ENCODE peak calls at places on chromosomes 13 and 19, in five cellular contexts. G is body of pancreas, Z is mesothelial cell of epicardium, H is neural progenitor cell, J is LNCaP clone FGC. N is an unnamed sample.

GRCh38 chr13:52974711-52975110 is 53.9 kb upstream of the OLFM4 start:
- DNase-seq in G (no peak), Z (no peak), H (no peak), J (no peak), N (no peak)

GRCh38 chr19:45424191-45425058 is 708 bp upstream of the ERCC1 start:
- DNase-seq in G (peak), Z (no peak), H (peak), J (no peak), N (peak)

GRCh38 chr19:10796653-10797052 is 39.4 kb downstream of the TMED1 start:
- DNase-seq in G (no peak), Z (no peak), H (no peak), J (no peak), N (no peak)

GRCh38 chr19:31290926-31291590 is 58.2 kb downstream of the TSHZ3 start:
- DNase-seq in G (no peak), Z (no peak), H (no peak), J (no peak), N (no peak)

GRCh38 chr13:79194272-79194671 is 211.8 kb downstream of the RBM26 start:
- DNase-seq in G (no peak), Z (no peak), H (no peak), J (no peak), N (no peak)

GRCh38 chr19:16039081-16039480 is 37.2 kb upstream of the TPM4 start:
- DNase-seq in G (no peak), Z (no peak), H (no peak), J (no peak), N (no peak)

GRCh38 chr13:73521970-73522549 is 463.3 kb downstream of the KLF5 start:
- DNase-seq in G (no peak), Z (no peak), H (no peak), J (no peak), N (no peak)

GRCh38 chr19:16014923-16015804 is 61.1 kb upstream of the TPM4 start:
- DNase-seq in G (peak), Z (no peak), H (no peak), J (no peak), N (no peak)

GRCh38 chr13:32246468-32246867 is 68.7 kb downstream of the ZAR1L start:
- DNase-seq in G (peak), Z (no peak), H (peak), J (peak), N (peak)

GRCh38 chr19:12668937-12669271 is 2.3 kb downstream of the WDR83 start:
- DNase-seq in G (peak), Z (no peak), H (peak), J (peak), N (no peak)

GRCh38 chr13:99383511-99383921 is 76.3 kb upstream of the GPR183 start:
- DNase-seq in G (no peak), Z (no peak), H (no peak), J (no peak), N (no peak)

GRCh38 chr13:62747629-62748028 is 1332.0 kb upstream of the PCDH20 start:
- DNase-seq in G (no peak), Z (no peak), H (no peak), J (no peak), N (no peak)

GRCh38 chr13:112729408-112729807 is 39.6 kb downstream of the ATP11A start:
- DNase-seq in G (no peak), Z (no peak), H (no peak), J (no peak), N (no peak)

GRCh38 chr19:47421844-47422395 is 2.6 kb upstream of the MEIS3 start:
- DNase-seq in G (no peak), Z (peak), H (peak), J (no peak), N (no peak)

GRCh38 chr13:102654786-102655185 is 40.1 kb downstream of the METTL21C start:
- DNase-seq in G (no peak), Z (no peak), H (peak), J (no peak), N (no peak)

GRCh38 chr19:50791594-50792245 is 1.5 kb downstream of the ACP4 start:
- DNase-seq in G (no peak), Z (no peak), H (no peak), J (no peak), N (no peak)

GRCh38 chr13:109783815-109784589 is 2.4 kb downstream of the IRS2 start:
- DNase-seq in G (no peak), Z (no peak), H (no peak), J (no peak), N (no peak)

GRCh38 chr13:61575941-61576340 is 160.3 kb upstream of the PCDH20 start:
- DNase-seq in G (no peak), Z (no peak), H (no peak), J (no peak), N (no peak)

GRCh38 chr19:49788857-49789256 is 22.1 kb downstream of the AP2A1 start:
- DNase-seq in G (no peak), Z (no peak), H (no peak), J (no peak), N (no peak)

GRCh38 chr19:1223018-1223855 is 14.6 kb downstream of the CBARP start:
- DNase-seq in G (no peak), Z (no peak), H (peak), J (no peak), N (no peak)

GRCh38 chr13:42970824-42971669 is 21.0 kb downstream of the EPSTI1 start:
- DNase-seq in G (no peak), Z (no peak), H (peak), J (no peak), N (no peak)

GRCh38 chr19:51607920-51608562 is 22.2 kb downstream of the SIGLEC5 start:
- DNase-seq in G (peak), Z (no peak), H (peak), J (peak), N (peak)

GRCh38 chr13:98450495-98451167 is 126.3 kb downstream of the STK24 start:
- DNase-seq in G (no peak), Z (no peak), H (no peak), J (no peak), N (no peak)

GRCh38 chr13:87674143-87674772 is 3.1 kb downstream of the SLITRK5 start:
- DNase-seq in G (no peak), Z (no peak), H (peak), J (no peak), N (no peak)

GRCh38 chr13:60167121-60167520 is 3.4 kb upstream of the DIAPH3 start:
- DNase-seq in G (no peak), Z (no peak), H (no peak), J (no peak), N (no peak)

GRCh38 chr19:4745986-4746385 is 22.3 kb upstream of the DPP9 start:
- DNase-seq in G (no peak), Z (no peak), H (no peak), J (no peak), N (no peak)

GRCh38 chr19:56538254-56538760 is 441 bp upstream of the ZFP28 start:
- DNase-seq in G (peak), Z (peak), H (peak), J (peak), N (peak)

GRCh38 chr19:29662604-29663404 is 2.5 kb upstream of the PLEKHF1 start:
- DNase-seq in G (peak), Z (no peak), H (no peak), J (peak), N (peak)

GRCh38 chr13:111975539-111976473 is 91.1 kb upstream of the SOX1 start:
- DNase-seq in G (no peak), Z (no peak), H (no peak), J (no peak), N (no peak)

GRCh38 chr13:26973281-26973680 is 198.3 kb downstream of the USP12 start:
- DNase-seq in G (no peak), Z (no peak), H (no peak), J (no peak), N (no peak)

GRCh38 chr19:46303702-46304397 is 7.0 kb downstream of the HIF3A start:
- DNase-seq in G (peak), Z (peak), H (peak), J (no peak), N (no peak)

GRCh38 chr13:71624641-71625040 is 242.4 kb downstream of the DACH1 start:
- DNase-seq in G (no peak), Z (no peak), H (peak), J (no peak), N (no peak)

GRCh38 chr13:39655041-39655568 is 357 bp upstream of the COG6 start:
- DNase-seq in G (no peak), Z (no peak), H (no peak), J (no peak), N (no peak)

GRCh38 chr19:35044317-35045117 is 3.0 kb downstream of the HPN start:
- DNase-seq in G (peak), Z (no peak), H (peak), J (peak), N (no peak)

GRCh38 chr13:66665991-66666390 is 564.1 kb downstream of the PCDH9 start:
- DNase-seq in G (no peak), Z (no peak), H (peak), J (no peak), N (peak)

GRCh38 chr13:110314516-110315245 is 7.6 kb downstream of the COL4A2 start:
- DNase-seq in G (no peak), Z (no peak), H (no peak), J (no peak), N (no peak)

GRCh38 chr19:30799854-30800755 is 427.9 kb downstream of the ZNF536 start:
- DNase-seq in G (peak), Z (no peak), H (peak), J (no peak), N (no peak)

GRCh38 chr13:40590112-40590862 is 76.2 kb downstream of the FOXO1 start:
- DNase-seq in G (no peak), Z (no peak), H (no peak), J (no peak), N (no peak)

N was measured in kidney epithelial cell.